ENCODE peak calls at places on chromosomes 13 and 19, in six cellular contexts. One of them, this sample, is unnamed.

GRCh38 chr13:79711631-79712030 is 230.7 kb downstream of the NDFIP2 start:
- DNase-seq in HCT116: no peak
- DNase-seq in K562: no peak
- DNase-seq in H1: no peak
- DNase-seq in GM12878: no peak
- DNase-seq in WTC11: no peak
- DNase-seq in this sample: no peak

GRCh38 chr13:106635616-106636015 is 67.7 kb upstream of the ARGLU1 start:
- DNase-seq in HCT116: no peak
- DNase-seq in K562: no peak
- DNase-seq in H1: no peak
- DNase-seq in GM12878: no peak
- DNase-seq in WTC11: no peak
- DNase-seq in this sample: no peak

GRCh38 chr13:35984776-35985453 is 146.3 kb downstream of the DCLK1 start:
- DNase-seq in HCT116: no peak
- DNase-seq in K562: no peak
- DNase-seq in H1: no peak
- DNase-seq in GM12878: no peak
- DNase-seq in WTC11: peak; percentile 39
- DNase-seq in this sample: no peak

GRCh38 chr13:92413452-92413851 is 813.2 kb upstream of the GPC6 start:
- DNase-seq in HCT116: no peak
- DNase-seq in K562: no peak
- DNase-seq in H1: no peak
- DNase-seq in GM12878: no peak
- DNase-seq in WTC11: no peak
- DNase-seq in this sample: no peak

GRCh38 chr13:45406421-45406820 is 11.8 kb downstream of the SLC25A30 start:
- DNase-seq in HCT116: no peak
- DNase-seq in K562: no peak
- DNase-seq in H1: no peak
- DNase-seq in GM12878: no peak
- DNase-seq in WTC11: no peak
- DNase-seq in this sample: no peak

GRCh38 chr13:99162543-99162942 is 38.1 kb upstream of the UBAC2 start:
- DNase-seq in HCT116: no peak
- DNase-seq in K562: no peak
- DNase-seq in H1: no peak
- DNase-seq in GM12878: no peak
- DNase-seq in WTC11: no peak
- DNase-seq in this sample: no peak

GRCh38 chr13:92838786-92839185 is 387.8 kb upstream of the GPC6 start:
- DNase-seq in HCT116: no peak
- DNase-seq in K562: no peak
- DNase-seq in H1: no peak
- DNase-seq in GM12878: no peak
- DNase-seq in WTC11: no peak
- DNase-seq in this sample: peak; percentile 4

GRCh38 chr19:1284979-1285736 is 515 bp upstream of the EFNA2 start:
- DNase-seq in HCT116: no peak
- DNase-seq in K562: no peak
- DNase-seq in H1: no peak
- DNase-seq in GM12878: no peak
- DNase-seq in WTC11: peak; percentile 54
- DNase-seq in this sample: no peak

GRCh38 chr13:114112826-114113322 is 19.5 kb downstream of the RASA3 start:
- DNase-seq in HCT116: no peak
- DNase-seq in K562: no peak
- DNase-seq in H1: no peak
- DNase-seq in GM12878: no peak
- DNase-seq in WTC11: peak; percentile 21
- DNase-seq in this sample: no peak

DNA sequence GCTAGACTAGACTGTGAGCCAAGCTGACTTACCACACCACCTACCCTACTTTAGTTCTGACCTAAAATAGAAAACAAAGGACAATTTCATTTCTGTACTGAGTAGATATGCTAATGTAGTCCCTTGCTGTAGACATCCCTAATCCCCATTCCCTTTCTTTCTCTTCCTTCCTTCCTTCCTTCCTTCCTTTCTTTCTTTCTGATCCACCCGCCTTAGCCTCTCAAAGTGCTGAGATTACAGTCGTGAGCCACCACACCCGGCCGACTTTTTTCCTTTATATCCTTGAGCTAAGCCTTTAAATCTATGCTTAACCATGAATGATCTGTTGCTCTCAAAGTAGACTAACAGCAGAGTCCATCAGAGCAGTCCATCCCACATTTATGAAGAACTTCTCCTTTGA is 465.0 kb downstream of the SLITRK6 start:
- DNase-seq in HCT116: no peak
- DNase-seq in K562: no peak
- DNase-seq in H1: no peak
- DNase-seq in GM12878: no peak
- DNase-seq in WTC11: no peak
- DNase-seq in this sample: no peak
- TF ChIP-seq ATF3 in HCT116: no peak
- TF ChIP-seq ATF3 in K562: no peak
- TF ChIP-seq ATF3 in H1: no peak
- TF ChIP-seq ATF3 in GM12878: no peak
- TF ChIP-seq ATF3 in WTC11: no peak
- TF ChIP-seq ATF3 in this sample: no peak

GRCh38 chr19:44571830-44572661 is 41.3 kb upstream of the IGSF23 start:
- DNase-seq in HCT116: no peak
- DNase-seq in K562: no peak
- DNase-seq in H1: no peak
- DNase-seq in GM12878: no peak
- DNase-seq in WTC11: no peak
- DNase-seq in this sample: no peak

GRCh38 chr19:44570603-44570983 is 41.1 kb upstream of the CEACAM20 start:
- DNase-seq in HCT116: no peak
- DNase-seq in K562: no peak
- DNase-seq in H1: no peak
- DNase-seq in GM12878: peak; percentile 5
- DNase-seq in WTC11: no peak
- DNase-seq in this sample: no peak

GRCh38 chr19:44573183-44573582 is 40.2 kb upstream of the IGSF23 start:
- DNase-seq in HCT116: no peak
- DNase-seq in K562: no peak
- DNase-seq in H1: no peak
- DNase-seq in GM12878: no peak
- DNase-seq in WTC11: no peak
- DNase-seq in this sample: no peak

GRCh38 chr19:44573647-44574046 is 39.7 kb upstream of the IGSF23 start:
- DNase-seq in HCT116: no peak
- DNase-seq in K562: no peak
- DNase-seq in H1: no peak
- DNase-seq in GM12878: no peak
- DNase-seq in WTC11: no peak
- DNase-seq in this sample: no peak

GRCh38 chr19:44570984-44571684 is 41.7 kb upstream of the CEACAM20 start:
- DNase-seq in HCT116: peak; percentile 76
- DNase-seq in K562: peak; percentile 67
- DNase-seq in H1: no peak
- DNase-seq in GM12878: no peak
- DNase-seq in WTC11: peak; percentile 76
- DNase-seq in this sample: peak; percentile 80
- TF ChIP-seq ATF3 in HCT116: no peak
- TF ChIP-seq ATF3 in K562: no peak
- TF ChIP-seq ATF3 in H1: no peak
- TF ChIP-seq ATF3 in GM12878: no peak
- TF ChIP-seq ATF3 in WTC11: no peak
- TF ChIP-seq ATF3 in this sample: no peak

GRCh38 chr13:71618154-71618553 is 248.8 kb downstream of the DACH1 start:
- DNase-seq in HCT116: no peak
- DNase-seq in K562: no peak
- DNase-seq in H1: no peak
- DNase-seq in GM12878: no peak
- DNase-seq in WTC11: no peak
- DNase-seq in this sample: no peak
- TF ChIP-seq ATF3 in HCT116: no peak
- TF ChIP-seq ATF3 in K562: no peak
- TF ChIP-seq ATF3 in H1: no peak
- TF ChIP-seq ATF3 in GM12878: no peak
- TF ChIP-seq ATF3 in WTC11: no peak
- TF ChIP-seq ATF3 in this sample: no peak

GRCh38 chr19:41591951-41592562 is 16.1 kb downstream of the CEACAM21 start:
- DNase-seq in HCT116: no peak
- DNase-seq in K562: no peak
- DNase-seq in H1: no peak
- DNase-seq in GM12878: no peak
- DNase-seq in WTC11: peak; percentile 22
- DNase-seq in this sample: no peak

GRCh38 chr19:41597600-41598041 is 21.7 kb downstream of the CEACAM21 start:
- DNase-seq in HCT116: peak; percentile 76
- DNase-seq in K562: peak; percentile 84
- DNase-seq in H1: no peak
- DNase-seq in GM12878: peak; percentile 45
- DNase-seq in WTC11: peak; percentile 80
- DNase-seq in this sample: peak; percentile 39

GRCh38 chr19:41599175-41599966 is 23.4 kb downstream of the CEACAM21 start:
- DNase-seq in HCT116: no peak
- DNase-seq in K562: no peak
- DNase-seq in H1: no peak
- DNase-seq in GM12878: no peak
- DNase-seq in WTC11: peak; percentile 26
- DNase-seq in this sample: no peak

GRCh38 chr19:41595890-41596280 is 19.9 kb downstream of the CEACAM21 start:
- DNase-seq in HCT116: no peak
- DNase-seq in K562: no peak
- DNase-seq in H1: no peak
- DNase-seq in GM12878: no peak
- DNase-seq in WTC11: no peak
- DNase-seq in this sample: no peak

DNA sequence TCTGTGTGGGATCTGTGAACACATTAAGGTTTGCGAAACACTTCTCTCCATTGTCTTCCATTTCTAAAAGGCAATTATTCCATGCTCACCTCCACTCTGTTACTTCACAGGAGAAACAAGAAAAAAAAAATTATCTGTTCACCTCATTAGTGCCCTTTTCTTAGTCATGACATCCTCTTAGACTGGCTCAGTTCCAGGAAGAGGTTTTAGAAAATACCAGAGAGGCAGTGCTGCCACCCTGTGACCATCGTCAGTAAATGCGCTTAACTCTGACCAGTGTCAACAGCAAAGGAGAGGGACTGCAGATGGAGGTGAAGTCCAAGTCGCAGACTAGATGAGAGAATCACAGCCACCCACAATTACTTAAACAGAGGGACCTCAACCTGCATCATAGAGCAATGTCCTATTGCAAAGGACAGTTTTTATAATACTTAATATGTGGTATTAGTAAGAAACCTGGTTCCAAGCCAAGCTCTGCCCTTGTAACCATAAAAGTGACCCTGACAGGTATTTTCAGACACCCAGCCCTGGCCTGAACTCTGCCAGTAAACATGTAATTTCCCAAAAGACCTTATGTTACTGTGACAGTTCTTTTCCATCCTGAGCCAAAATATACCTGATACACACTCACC is 19.4 kb downstream of the CEACAM21 start:
- DNase-seq in HCT116: peak; percentile 74
- DNase-seq in K562: peak; percentile 48
- DNase-seq in H1: no peak
- DNase-seq in GM12878: peak; percentile 40
- DNase-seq in WTC11: peak; percentile 65
- DNase-seq in this sample: peak; percentile 61
- TF ChIP-seq ATF3 in HCT116: no peak
- TF ChIP-seq ATF3 in K562: no peak
- TF ChIP-seq ATF3 in H1: no peak
- TF ChIP-seq ATF3 in GM12878: no peak
- TF ChIP-seq ATF3 in WTC11: no peak
- TF ChIP-seq ATF3 in this sample: no peak

GRCh38 chr19:14030997-14031718 is 404 bp upstream of the IL27RA start:
- DNase-seq in HCT116: no peak
- DNase-seq in K562: no peak
- DNase-seq in H1: no peak
- DNase-seq in GM12878: no peak
- DNase-seq in WTC11: no peak
- DNase-seq in this sample: no peak
- TF ChIP-seq ATF3 in HCT116: no peak
- TF ChIP-seq ATF3 in K562: no peak
- TF ChIP-seq ATF3 in H1: no peak
- TF ChIP-seq ATF3 in GM12878: no peak
- TF ChIP-seq ATF3 in WTC11: no peak
- TF ChIP-seq ATF3 in this sample: no peak

GRCh38 chr13:61954092-61954491 is 538.4 kb upstream of the PCDH20 start:
- DNase-seq in HCT116: peak; percentile 19
- DNase-seq in K562: no peak
- DNase-seq in H1: no peak
- DNase-seq in GM12878: no peak
- DNase-seq in WTC11: no peak
- DNase-seq in this sample: peak; percentile 4
- TF ChIP-seq ATF3 in HCT116: no peak
- TF ChIP-seq ATF3 in K562: no peak
- TF ChIP-seq ATF3 in H1: no peak
- TF ChIP-seq ATF3 in GM12878: no peak
- TF ChIP-seq ATF3 in WTC11: no peak
- TF ChIP-seq ATF3 in this sample: no peak

GRCh38 chr19:19535311-19536191 is 2.5 kb upstream of the CILP2 start:
- DNase-seq in HCT116: no peak
- DNase-seq in K562: no peak
- DNase-seq in H1: no peak
- DNase-seq in GM12878: no peak
- DNase-seq in WTC11: no peak
- DNase-seq in this sample: no peak

GRCh38 chr19:19531951-19532805 is 3.5 kb downstream of the YJEFN3 start:
- DNase-seq in HCT116: no peak
- DNase-seq in K562: peak; percentile 79
- DNase-seq in H1: no peak
- DNase-seq in GM12878: no peak
- DNase-seq in WTC11: peak; percentile 92
- DNase-seq in this sample: peak; percentile 30

GRCh38 chr19:19534556-19535265 is 3.4 kb upstream of the CILP2 start:
- DNase-seq in HCT116: no peak
- DNase-seq in K562: no peak
- DNase-seq in H1: no peak
- DNase-seq in GM12878: no peak
- DNase-seq in WTC11: no peak
- DNase-seq in this sample: no peak

GRCh38 chr19:19532806-19533701 is 4.3 kb downstream of the YJEFN3 start:
- DNase-seq in HCT116: no peak
- DNase-seq in K562: no peak
- DNase-seq in H1: no peak
- DNase-seq in GM12878: no peak
- DNase-seq in WTC11: no peak
- DNase-seq in this sample: no peak

DNA sequence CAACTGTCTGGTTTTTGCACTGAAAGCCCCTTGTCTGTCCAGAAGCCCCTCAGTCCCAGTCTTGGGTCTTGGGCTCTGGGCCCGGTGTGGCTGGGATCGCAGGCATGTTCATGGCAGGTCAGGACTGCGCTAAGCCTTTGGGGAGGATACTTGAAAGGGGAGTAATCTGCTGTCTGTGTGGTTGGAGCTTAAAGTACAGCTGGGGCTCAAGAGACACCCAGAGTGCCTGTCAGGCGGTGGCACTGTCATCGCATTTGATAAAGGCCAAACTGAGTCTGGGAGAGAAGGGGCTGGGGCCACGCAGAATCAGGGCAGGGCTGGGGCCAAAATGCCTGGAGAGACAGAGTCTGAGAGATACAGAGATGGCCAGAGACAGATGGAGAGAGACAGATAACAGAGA is 4.2 kb upstream of the CILP2 start:
- DNase-seq in HCT116: no peak
- DNase-seq in K562: no peak
- DNase-seq in H1: no peak
- DNase-seq in GM12878: no peak
- DNase-seq in WTC11: no peak
- DNase-seq in this sample: no peak
- TF ChIP-seq ATF3 in HCT116: no peak
- TF ChIP-seq ATF3 in K562: no peak
- TF ChIP-seq ATF3 in H1: no peak
- TF ChIP-seq ATF3 in GM12878: no peak
- TF ChIP-seq ATF3 in WTC11: no peak
- TF ChIP-seq ATF3 in this sample: no peak

GRCh38 chr13:46654956-46655726 is 102.2 kb downstream of the LRCH1 start:
- DNase-seq in HCT116: no peak
- DNase-seq in K562: no peak
- DNase-seq in H1: no peak
- DNase-seq in GM12878: no peak
- DNase-seq in WTC11: no peak
- DNase-seq in this sample: no peak
- TF ChIP-seq ATF3 in HCT116: no peak
- TF ChIP-seq ATF3 in K562: no peak
- TF ChIP-seq ATF3 in H1: no peak
- TF ChIP-seq ATF3 in GM12878: no peak
- TF ChIP-seq ATF3 in WTC11: no peak
- TF ChIP-seq ATF3 in this sample: no peak

This sample was measured in HepG2.